ENCODE peak calls at places on chromosomes 3 and 15, in four cellular contexts. M is fibroblast of lung, C is hepatic stellate cell, B is GM20000. J is an unnamed sample.
A peak's percentile ranks its signal among the peaks of the same experiment; 100 is the strongest.

GRCh38 chr3:47117803-47118364 is 46.0 kb downstream of the SETD2 start:
- DNase-seq in M (no peak), C (no peak), B (no peak), J (no peak)

GRCh38 chr3:12138044-12138443 is 20.7 kb downstream of the TIMP4 start:
- DNase-seq in B (no peak), M (peak; percentile 54), C (no peak), J (peak; percentile 47)

GRCh38 chr15:74840851-74841760 is 1.9 kb downstream of the ULK3 start:
- DNase-seq in B (no peak), C (peak; percentile 4), M (no peak), J (no peak)

GRCh38 chr3:40631341-40631995 is 106.7 kb downstream of the ZNF621 start:
- DNase-seq in B (no peak), M (no peak), C (no peak), J (no peak)

GRCh38 chr3:171776411-171776810 is 33.9 kb downstream of the PLD1 start:
- DNase-seq in M (no peak), B (no peak), C (no peak), J (peak; percentile 52)

GRCh38 chr15:67065531-67066005 is at the start of gene SMAD3:
- DNase-seq in M (peak; percentile 96), B (peak; percentile 93), C (peak; percentile 92), J (peak; percentile 95)

GRCh38 chr3:148790841-148791240 is 36.8 kb upstream of the CPB1 start:
- DNase-seq in B (no peak), M (peak; percentile 34), C (no peak), J (no peak)

GRCh38 chr15:70001859-70002258 is 95.9 kb downstream of the TLE3 start:
- DNase-seq in C (no peak), M (no peak), B (no peak), J (no peak)

GRCh38 chr3:129352650-129353588 is 74.2 kb downstream of the HMCES start:
- DNase-seq in C (no peak), M (no peak), B (no peak), J (no peak)

GRCh38 chr3:71658131-71658530 is 67.1 kb downstream of the EIF4E3 start:
- DNase-seq in B (no peak), C (peak; percentile 13), M (peak; percentile 53), J (no peak)

GRCh38 chr3:157443873-157444770 is 7.5 kb downstream of the PTX3 start:
- DNase-seq in M (peak; percentile 87), B (no peak), C (no peak), J (no peak)

GRCh38 chr3:41103200-41103599 is 96.1 kb upstream of the CTNNB1 start:
- DNase-seq in B (no peak), M (no peak), C (no peak), J (no peak)

GRCh38 chr3:76245622-76246021 is 460.3 kb upstream of the ZNF717 start:
- DNase-seq in C (no peak), B (no peak), M (no peak), J (no peak)

GRCh38 chr3:183354325-183354831 is 74.0 kb downstream of the MCF2L2 start:
- DNase-seq in B (no peak), M (no peak), C (no peak), J (no peak)

GRCh38 chr15:72591361-72591760 is 63.1 kb upstream of the GOLGA6B start:
- DNase-seq in B (no peak), M (peak; percentile 18), C (peak; percentile 57), J (no peak)

J was measured in HT-29.